ENCODE peak calls at places on chromosome 13, in nine cellular contexts. One of them, this sample, is unnamed.

GRCh38 chr13:106230450-106230849 is 305.0 kb downstream of the EFNB2 start:
- DNase-seq in astrocyte of the hippocampus: peak
- DNase-seq in NCI-H2171 treated with DMSO at 0.1 percent for 48 hours: no peak
- DNase-seq in cardiac fibroblast: peak
- DNase-seq in effector CD4-positive, alpha-beta T cell: no peak
- DNase-seq in MCF 10A: peak
- DNase-seq in mammary epithelial cell: peak
- DNase-seq in H54: peak
- DNase-seq in lower leg skin: no peak
- DNase-seq in this sample: no peak

GRCh38 chr13:66556306-66556705 is 673.8 kb downstream of the PCDH9 start:
- DNase-seq in lower leg skin: no peak
- DNase-seq in cardiac fibroblast: peak
- DNase-seq in H54: no peak
- DNase-seq in mammary epithelial cell: no peak
- DNase-seq in NCI-H2171 treated with DMSO at 0.1 percent for 48 hours: no peak
- DNase-seq in MCF 10A: no peak
- DNase-seq in effector CD4-positive, alpha-beta T cell: no peak
- DNase-seq in astrocyte of the hippocampus: no peak
- DNase-seq in this sample: no peak

GRCh38 chr13:25300861-25301346 is 521 bp upstream of the NUP58 start:
- DNase-seq in NCI-H2171 treated with DMSO at 0.1 percent for 48 hours: no peak
- DNase-seq in mammary epithelial cell: no peak
- DNase-seq in lower leg skin: no peak
- DNase-seq in effector CD4-positive, alpha-beta T cell: no peak
- DNase-seq in astrocyte of the hippocampus: no peak
- DNase-seq in cardiac fibroblast: no peak
- DNase-seq in H54: no peak
- DNase-seq in MCF 10A: no peak
- DNase-seq in this sample: no peak

GRCh38 chr13:109113427-109113826 is 484.0 kb downstream of the MYO16 start:
- DNase-seq in lower leg skin: no peak
- DNase-seq in MCF 10A: no peak
- DNase-seq in astrocyte of the hippocampus: no peak
- DNase-seq in NCI-H2171 treated with DMSO at 0.1 percent for 48 hours: no peak
- DNase-seq in effector CD4-positive, alpha-beta T cell: no peak
- DNase-seq in mammary epithelial cell: no peak
- DNase-seq in H54: no peak
- DNase-seq in cardiac fibroblast: peak
- DNase-seq in this sample: no peak

GRCh38 chr13:42660367-42660965 is 86.5 kb downstream of the TNFSF11 start:
- DNase-seq in MCF 10A: peak
- DNase-seq in mammary epithelial cell: peak
- DNase-seq in lower leg skin: no peak
- DNase-seq in H54: no peak
- DNase-seq in astrocyte of the hippocampus: no peak
- DNase-seq in NCI-H2171 treated with DMSO at 0.1 percent for 48 hours: peak
- DNase-seq in cardiac fibroblast: peak
- DNase-seq in effector CD4-positive, alpha-beta T cell: no peak
- DNase-seq in this sample: peak

GRCh38 chr13:51066091-51066831 is 44.8 kb downstream of the C13orf42 start:
- DNase-seq in astrocyte of the hippocampus: peak
- DNase-seq in cardiac fibroblast: peak
- DNase-seq in MCF 10A: peak
- DNase-seq in lower leg skin: no peak
- DNase-seq in mammary epithelial cell: peak
- DNase-seq in effector CD4-positive, alpha-beta T cell: no peak
- DNase-seq in H54: no peak
- DNase-seq in NCI-H2171 treated with DMSO at 0.1 percent for 48 hours: no peak
- DNase-seq in this sample: no peak

GRCh38 chr13:30846311-30846710 is 59.8 kb upstream of the MEDAG start:
- DNase-seq in lower leg skin: no peak
- DNase-seq in effector CD4-positive, alpha-beta T cell: no peak
- DNase-seq in H54: no peak
- DNase-seq in NCI-H2171 treated with DMSO at 0.1 percent for 48 hours: no peak
- DNase-seq in mammary epithelial cell: peak
- DNase-seq in MCF 10A: peak
- DNase-seq in astrocyte of the hippocampus: no peak
- DNase-seq in cardiac fibroblast: peak
- DNase-seq in this sample: no peak

GRCh38 chr13:39051157-39051556 is 12.9 kb downstream of the NHLRC3 start:
- DNase-seq in cardiac fibroblast: peak
- DNase-seq in lower leg skin: no peak
- DNase-seq in H54: no peak
- DNase-seq in effector CD4-positive, alpha-beta T cell: no peak
- DNase-seq in NCI-H2171 treated with DMSO at 0.1 percent for 48 hours: peak
- DNase-seq in astrocyte of the hippocampus: peak
- DNase-seq in mammary epithelial cell: peak
- DNase-seq in MCF 10A: peak
- DNase-seq in this sample: peak

GRCh38 chr13:23321534-23322241 is 111.8 kb downstream of the SACS start:
- DNase-seq in MCF 10A: peak
- DNase-seq in astrocyte of the hippocampus: peak
- DNase-seq in mammary epithelial cell: peak
- DNase-seq in effector CD4-positive, alpha-beta T cell: no peak
- DNase-seq in lower leg skin: peak
- DNase-seq in cardiac fibroblast: peak
- DNase-seq in H54: peak
- DNase-seq in NCI-H2171 treated with DMSO at 0.1 percent for 48 hours: no peak
- DNase-seq in this sample: no peak

GRCh38 chr13:47256618-47257017 is 359.8 kb upstream of the HTR2A start:
- DNase-seq in lower leg skin: no peak
- DNase-seq in H54: peak
- DNase-seq in MCF 10A: peak
- DNase-seq in cardiac fibroblast: peak
- DNase-seq in mammary epithelial cell: peak
- DNase-seq in astrocyte of the hippocampus: peak
- DNase-seq in effector CD4-positive, alpha-beta T cell: no peak
- DNase-seq in NCI-H2171 treated with DMSO at 0.1 percent for 48 hours: no peak
- DNase-seq in this sample: no peak

GRCh38 chr13:113612626-113613025 is 28.1 kb downstream of the TFDP1 start:
- DNase-seq in MCF 10A: no peak
- DNase-seq in lower leg skin: no peak
- DNase-seq in H54: no peak
- DNase-seq in astrocyte of the hippocampus: peak
- DNase-seq in NCI-H2171 treated with DMSO at 0.1 percent for 48 hours: no peak
- DNase-seq in mammary epithelial cell: no peak
- DNase-seq in cardiac fibroblast: no peak
- DNase-seq in effector CD4-positive, alpha-beta T cell: no peak
- DNase-seq in this sample: no peak

GRCh38 chr13:81686877-81687276 is 1346.0 kb upstream of the SPRY2 start:
- DNase-seq in astrocyte of the hippocampus: peak
- DNase-seq in lower leg skin: no peak
- DNase-seq in H54: no peak
- DNase-seq in cardiac fibroblast: peak
- DNase-seq in NCI-H2171 treated with DMSO at 0.1 percent for 48 hours: peak
- DNase-seq in mammary epithelial cell: no peak
- DNase-seq in MCF 10A: peak
- DNase-seq in effector CD4-positive, alpha-beta T cell: no peak
- DNase-seq in this sample: peak

GRCh38 chr13:34657716-34658115 is 284.4 kb upstream of the NBEA start:
- DNase-seq in NCI-H2171 treated with DMSO at 0.1 percent for 48 hours: no peak
- DNase-seq in lower leg skin: no peak
- DNase-seq in MCF 10A: no peak
- DNase-seq in H54: no peak
- DNase-seq in effector CD4-positive, alpha-beta T cell: no peak
- DNase-seq in mammary epithelial cell: peak
- DNase-seq in cardiac fibroblast: no peak
- DNase-seq in astrocyte of the hippocampus: peak
- DNase-seq in this sample: no peak

GRCh38 chr13:41492432-41493267 is 35.3 kb downstream of the RGCC start:
- DNase-seq in lower leg skin: no peak
- DNase-seq in H54: no peak
- DNase-seq in MCF 10A: no peak
- DNase-seq in mammary epithelial cell: no peak
- DNase-seq in astrocyte of the hippocampus: no peak
- DNase-seq in cardiac fibroblast: no peak
- DNase-seq in NCI-H2171 treated with DMSO at 0.1 percent for 48 hours: no peak
- DNase-seq in effector CD4-positive, alpha-beta T cell: peak
- DNase-seq in this sample: no peak

GRCh38 chr13:94711561-94712286 is 621 bp downstream of the SOX21 start:
- DNase-seq in effector CD4-positive, alpha-beta T cell: no peak
- DNase-seq in MCF 10A: no peak
- DNase-seq in cardiac fibroblast: peak
- DNase-seq in lower leg skin: no peak
- DNase-seq in astrocyte of the hippocampus: peak
- DNase-seq in H54: no peak
- DNase-seq in NCI-H2171 treated with DMSO at 0.1 percent for 48 hours: peak
- DNase-seq in mammary epithelial cell: peak
- DNase-seq in this sample: no peak

GRCh38 chr13:80132741-80133601 is 208.0 kb downstream of the SPRY2 start:
- DNase-seq in astrocyte of the hippocampus: peak
- DNase-seq in lower leg skin: peak
- DNase-seq in cardiac fibroblast: peak
- DNase-seq in MCF 10A: peak
- DNase-seq in NCI-H2171 treated with DMSO at 0.1 percent for 48 hours: no peak
- DNase-seq in effector CD4-positive, alpha-beta T cell: no peak
- DNase-seq in H54: peak
- DNase-seq in mammary epithelial cell: peak
- DNase-seq in this sample: no peak

GRCh38 chr13:84668637-84669036 is 786.4 kb upstream of the SLITRK1 start:
- DNase-seq in mammary epithelial cell: no peak
- DNase-seq in astrocyte of the hippocampus: no peak
- DNase-seq in lower leg skin: no peak
- DNase-seq in effector CD4-positive, alpha-beta T cell: no peak
- DNase-seq in MCF 10A: no peak
- DNase-seq in NCI-H2171 treated with DMSO at 0.1 percent for 48 hours: no peak
- DNase-seq in H54: no peak
- DNase-seq in cardiac fibroblast: no peak
- DNase-seq in this sample: peak

GRCh38 chr13:27728271-27728670 is 64.0 kb upstream of the GSX1 start:
- DNase-seq in cardiac fibroblast: peak
- DNase-seq in MCF 10A: no peak
- DNase-seq in mammary epithelial cell: no peak
- DNase-seq in lower leg skin: no peak
- DNase-seq in effector CD4-positive, alpha-beta T cell: no peak
- DNase-seq in H54: no peak
- DNase-seq in astrocyte of the hippocampus: peak
- DNase-seq in NCI-H2171 treated with DMSO at 0.1 percent for 48 hours: no peak
- DNase-seq in this sample: no peak

GRCh38 chr13:106533101-106533939 is 2.1 kb downstream of the EFNB2 start:
- DNase-seq in H54: peak
- DNase-seq in cardiac fibroblast: peak
- DNase-seq in astrocyte of the hippocampus: peak
- DNase-seq in mammary epithelial cell: peak
- DNase-seq in NCI-H2171 treated with DMSO at 0.1 percent for 48 hours: peak
- DNase-seq in effector CD4-positive, alpha-beta T cell: no peak
- DNase-seq in lower leg skin: peak
- DNase-seq in MCF 10A: peak
- DNase-seq in this sample: peak

GRCh38 chr13:27481766-27482165 is 31.4 kb upstream of the MTIF3 start:
- DNase-seq in cardiac fibroblast: peak
- DNase-seq in lower leg skin: no peak
- DNase-seq in NCI-H2171 treated with DMSO at 0.1 percent for 48 hours: no peak
- DNase-seq in effector CD4-positive, alpha-beta T cell: no peak
- DNase-seq in MCF 10A: peak
- DNase-seq in astrocyte of the hippocampus: peak
- DNase-seq in mammary epithelial cell: peak
- DNase-seq in H54: peak
- DNase-seq in this sample: peak

GRCh38 chr13:104592127-104592526 is 1525.9 kb upstream of the SLC10A2 start:
- DNase-seq in lower leg skin: no peak
- DNase-seq in H54: no peak
- DNase-seq in NCI-H2171 treated with DMSO at 0.1 percent for 48 hours: no peak
- DNase-seq in astrocyte of the hippocampus: peak
- DNase-seq in MCF 10A: peak
- DNase-seq in effector CD4-positive, alpha-beta T cell: no peak
- DNase-seq in cardiac fibroblast: peak
- DNase-seq in mammary epithelial cell: peak
- DNase-seq in this sample: no peak

GRCh38 chr13:33057019-33057785 is 41.0 kb downstream of the KL start:
- DNase-seq in H54: peak
- DNase-seq in effector CD4-positive, alpha-beta T cell: no peak
- DNase-seq in NCI-H2171 treated with DMSO at 0.1 percent for 48 hours: no peak
- DNase-seq in lower leg skin: peak
- DNase-seq in astrocyte of the hippocampus: peak
- DNase-seq in cardiac fibroblast: peak
- DNase-seq in MCF 10A: peak
- DNase-seq in mammary epithelial cell: peak
- DNase-seq in this sample: no peak

GRCh38 chr13:21696865-21697448 is 26.1 kb downstream of the FGF9 start:
- DNase-seq in MCF 10A: no peak
- DNase-seq in mammary epithelial cell: no peak
- DNase-seq in effector CD4-positive, alpha-beta T cell: no peak
- DNase-seq in NCI-H2171 treated with DMSO at 0.1 percent for 48 hours: no peak
- DNase-seq in astrocyte of the hippocampus: no peak
- DNase-seq in cardiac fibroblast: no peak
- DNase-seq in H54: no peak
- DNase-seq in lower leg skin: no peak
- DNase-seq in this sample: no peak

GRCh38 chr13:41837668-41838067 is 123.2 kb downstream of the VWA8 start:
- DNase-seq in cardiac fibroblast: no peak
- DNase-seq in H54: no peak
- DNase-seq in mammary epithelial cell: no peak
- DNase-seq in effector CD4-positive, alpha-beta T cell: no peak
- DNase-seq in astrocyte of the hippocampus: no peak
- DNase-seq in lower leg skin: no peak
- DNase-seq in NCI-H2171 treated with DMSO at 0.1 percent for 48 hours: no peak
- DNase-seq in MCF 10A: no peak
- DNase-seq in this sample: no peak

GRCh38 chr13:80074143-80074752 is 266.7 kb downstream of the SPRY2 start:
- DNase-seq in NCI-H2171 treated with DMSO at 0.1 percent for 48 hours: no peak
- DNase-seq in astrocyte of the hippocampus: no peak
- DNase-seq in mammary epithelial cell: no peak
- DNase-seq in lower leg skin: no peak
- DNase-seq in cardiac fibroblast: no peak
- DNase-seq in MCF 10A: no peak
- DNase-seq in H54: no peak
- DNase-seq in effector CD4-positive, alpha-beta T cell: no peak
- DNase-seq in this sample: no peak

GRCh38 chr13:27493981-27494380 is 43.6 kb upstream of the MTIF3 start:
- DNase-seq in cardiac fibroblast: no peak
- DNase-seq in lower leg skin: no peak
- DNase-seq in MCF 10A: no peak
- DNase-seq in effector CD4-positive, alpha-beta T cell: no peak
- DNase-seq in H54: no peak
- DNase-seq in mammary epithelial cell: no peak
- DNase-seq in NCI-H2171 treated with DMSO at 0.1 percent for 48 hours: no peak
- DNase-seq in astrocyte of the hippocampus: no peak
- DNase-seq in this sample: no peak

GRCh38 chr13:80339841-80340642 is 884 bp downstream of the SPRY2 start:
- DNase-seq in NCI-H2171 treated with DMSO at 0.1 percent for 48 hours: no peak
- DNase-seq in H54: peak
- DNase-seq in effector CD4-positive, alpha-beta T cell: no peak
- DNase-seq in lower leg skin: peak
- DNase-seq in astrocyte of the hippocampus: peak
- DNase-seq in mammary epithelial cell: peak
- DNase-seq in MCF 10A: peak
- DNase-seq in cardiac fibroblast: peak
- DNase-seq in this sample: peak

GRCh38 chr13:46663644-46664043 is 110.7 kb downstream of the LRCH1 start:
- DNase-seq in H54: no peak
- DNase-seq in MCF 10A: no peak
- DNase-seq in lower leg skin: no peak
- DNase-seq in mammary epithelial cell: no peak
- DNase-seq in NCI-H2171 treated with DMSO at 0.1 percent for 48 hours: no peak
- DNase-seq in effector CD4-positive, alpha-beta T cell: no peak
- DNase-seq in cardiac fibroblast: peak
- DNase-seq in astrocyte of the hippocampus: no peak
- DNase-seq in this sample: no peak

GRCh38 chr13:98327326-98328314 is 150.6 kb upstream of the RNF113B start:
- DNase-seq in mammary epithelial cell: no peak
- DNase-seq in effector CD4-positive, alpha-beta T cell: no peak
- DNase-seq in H54: no peak
- DNase-seq in lower leg skin: no peak
- DNase-seq in MCF 10A: peak
- DNase-seq in cardiac fibroblast: peak
- DNase-seq in astrocyte of the hippocampus: peak
- DNase-seq in NCI-H2171 treated with DMSO at 0.1 percent for 48 hours: no peak
- DNase-seq in this sample: no peak

GRCh38 chr13:39263033-39263432 is 224.8 kb downstream of the NHLRC3 start:
- DNase-seq in MCF 10A: peak
- DNase-seq in NCI-H2171 treated with DMSO at 0.1 percent for 48 hours: peak
- DNase-seq in effector CD4-positive, alpha-beta T cell: no peak
- DNase-seq in lower leg skin: peak
- DNase-seq in H54: peak
- DNase-seq in cardiac fibroblast: peak
- DNase-seq in mammary epithelial cell: peak
- DNase-seq in astrocyte of the hippocampus: peak
- DNase-seq in this sample: peak

GRCh38 chr13:101454767-101455166 is 2.3 kb downstream of the ITGBL1 start:
- DNase-seq in astrocyte of the hippocampus: peak
- DNase-seq in MCF 10A: no peak
- DNase-seq in effector CD4-positive, alpha-beta T cell: no peak
- DNase-seq in H54: no peak
- DNase-seq in lower leg skin: no peak
- DNase-seq in cardiac fibroblast: peak
- DNase-seq in mammary epithelial cell: peak
- DNase-seq in NCI-H2171 treated with DMSO at 0.1 percent for 48 hours: no peak
- DNase-seq in this sample: no peak

This sample was measured in NCI-H1105 treated with DMSO at 0.1 percent for 48 hours.